ENCODE peak calls at places on chromosome 16, in eight cellular contexts. One of them, this sample, is unnamed.

GRCh38 chr16:49503242-49504022 is 129.8 kb downstream of the C16orf78 start:
- DNase-seq in IMR-90: no peak
- DNase-seq in MCF 10A: no peak
- DNase-seq in nephron progenitor cell: no peak
- DNase-seq in AG04449: no peak
- DNase-seq in mesothelial cell of epicardium: no peak
- DNase-seq in brain microvascular endothelial cell: no peak
- DNase-seq in astrocyte of the spinal cord: no peak
- DNase-seq in this sample: no peak

GRCh38 chr16:85656351-85657266 is 32.1 kb downstream of the GINS2 start:
- DNase-seq in IMR-90: no peak
- DNase-seq in MCF 10A: no peak
- DNase-seq in nephron progenitor cell: no peak
- DNase-seq in AG04449: no peak
- DNase-seq in mesothelial cell of epicardium: no peak
- DNase-seq in brain microvascular endothelial cell: no peak
- DNase-seq in astrocyte of the spinal cord: no peak
- DNase-seq in this sample: no peak

GRCh38 chr16:12652924-12653323 is 150.8 kb downstream of the CPPED1 start:
- DNase-seq in IMR-90: no peak
- DNase-seq in MCF 10A: no peak
- DNase-seq in nephron progenitor cell: no peak
- DNase-seq in AG04449: no peak
- DNase-seq in mesothelial cell of epicardium: no peak
- DNase-seq in brain microvascular endothelial cell: no peak
- DNase-seq in astrocyte of the spinal cord: no peak
- DNase-seq in this sample: no peak

GRCh38 chr16:80103463-80103862 is 437.3 kb upstream of the DYNLRB2 start:
- DNase-seq in IMR-90: no peak
- DNase-seq in MCF 10A: no peak
- DNase-seq in nephron progenitor cell: no peak
- DNase-seq in AG04449: no peak
- DNase-seq in mesothelial cell of epicardium: no peak
- DNase-seq in brain microvascular endothelial cell: no peak
- DNase-seq in astrocyte of the spinal cord: no peak
- DNase-seq in this sample: no peak

GRCh38 chr16:72961863-72962262 is 86.1 kb downstream of the ZFHX3 start:
- DNase-seq in IMR-90: no peak
- DNase-seq in MCF 10A: no peak
- DNase-seq in nephron progenitor cell: no peak
- DNase-seq in AG04449: no peak
- DNase-seq in mesothelial cell of epicardium: no peak
- DNase-seq in brain microvascular endothelial cell: no peak
- DNase-seq in astrocyte of the spinal cord: no peak
- DNase-seq in this sample: no peak

GRCh38 chr16:69402448-69402847 is 16.6 kb upstream of the TERF2 start:
- DNase-seq in IMR-90: no peak
- DNase-seq in MCF 10A: no peak
- DNase-seq in nephron progenitor cell: no peak
- DNase-seq in AG04449: no peak
- DNase-seq in mesothelial cell of epicardium: no peak
- DNase-seq in brain microvascular endothelial cell: no peak
- DNase-seq in astrocyte of the spinal cord: no peak
- DNase-seq in this sample: no peak

GRCh38 chr16:52578007-52578828 is 31.3 kb upstream of the TOX3 start:
- DNase-seq in IMR-90: no peak
- DNase-seq in MCF 10A: no peak
- DNase-seq in nephron progenitor cell: no peak
- DNase-seq in AG04449: no peak
- DNase-seq in mesothelial cell of epicardium: no peak
- DNase-seq in brain microvascular endothelial cell: no peak
- DNase-seq in astrocyte of the spinal cord: no peak
- DNase-seq in this sample: no peak

GRCh38 chr16:17696696-17697095 is 225.9 kb upstream of the XYLT1 start:
- DNase-seq in IMR-90: no peak
- DNase-seq in MCF 10A: no peak
- DNase-seq in nephron progenitor cell: no peak
- DNase-seq in AG04449: no peak
- DNase-seq in mesothelial cell of epicardium: no peak
- DNase-seq in brain microvascular endothelial cell: no peak
- DNase-seq in astrocyte of the spinal cord: no peak
- DNase-seq in this sample: no peak

GRCh38 chr16:85029413-85029794 is 1.8 kb downstream of the KIAA0513 start:
- DNase-seq in IMR-90: peak
- DNase-seq in MCF 10A: peak
- DNase-seq in nephron progenitor cell: no peak
- DNase-seq in AG04449: no peak
- DNase-seq in mesothelial cell of epicardium: no peak
- DNase-seq in brain microvascular endothelial cell: no peak
- DNase-seq in astrocyte of the spinal cord: peak
- DNase-seq in this sample: no peak

GRCh38 chr16:73172621-73173312 is 124.8 kb upstream of the ZFHX3 start:
- DNase-seq in IMR-90: peak
- DNase-seq in MCF 10A: peak
- DNase-seq in nephron progenitor cell: peak
- DNase-seq in AG04449: peak
- DNase-seq in mesothelial cell of epicardium: peak
- DNase-seq in brain microvascular endothelial cell: peak
- DNase-seq in astrocyte of the spinal cord: peak
- DNase-seq in this sample: no peak

GRCh38 chr16:58970775-58971174 is 236.7 kb upstream of the GOT2 start:
- DNase-seq in IMR-90: no peak
- DNase-seq in MCF 10A: peak
- DNase-seq in nephron progenitor cell: no peak
- DNase-seq in AG04449: no peak
- DNase-seq in mesothelial cell of epicardium: no peak
- DNase-seq in brain microvascular endothelial cell: no peak
- DNase-seq in astrocyte of the spinal cord: no peak
- DNase-seq in this sample: no peak

GRCh38 chr16:75464130-75464918 is at the start of gene TMEM170A:
- DNase-seq in IMR-90: peak
- DNase-seq in MCF 10A: peak
- DNase-seq in nephron progenitor cell: peak
- DNase-seq in AG04449: peak
- DNase-seq in mesothelial cell of epicardium: peak
- DNase-seq in brain microvascular endothelial cell: peak
- DNase-seq in astrocyte of the spinal cord: peak
- DNase-seq in this sample: peak

DNA sequence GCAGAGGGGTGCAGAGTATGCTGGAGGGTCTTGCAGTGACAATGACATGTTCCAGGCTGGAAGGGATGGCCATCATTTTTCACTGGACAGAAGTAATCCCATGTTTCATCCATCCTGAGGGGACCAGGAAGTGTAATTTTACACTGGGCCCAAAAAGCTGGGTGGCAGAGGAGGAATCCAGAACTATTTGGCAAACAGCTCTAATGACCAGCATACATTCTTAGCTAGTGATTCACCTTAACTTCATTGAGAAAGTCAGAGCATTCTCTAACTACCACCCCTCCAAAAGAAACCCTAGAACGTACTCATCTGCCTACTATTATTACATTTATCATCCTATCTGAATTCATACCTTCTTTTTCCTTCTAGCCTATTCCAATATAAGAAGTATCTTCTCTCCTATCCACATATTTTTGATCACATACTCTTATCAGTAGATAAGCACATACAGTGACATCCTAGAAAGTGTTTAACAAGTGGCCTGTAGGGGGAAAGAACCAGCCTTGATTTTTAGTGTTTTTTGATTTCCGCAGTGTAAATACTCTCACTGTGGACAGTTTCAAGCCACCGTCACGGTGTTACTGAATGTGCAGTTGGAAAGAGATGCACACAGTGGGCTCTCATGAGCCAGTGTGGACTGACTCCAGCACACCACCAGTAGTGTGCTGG is 118.1 kb downstream of the FTO start:
- DNase-seq in IMR-90: peak
- DNase-seq in MCF 10A: peak
- DNase-seq in nephron progenitor cell: no peak
- DNase-seq in AG04449: peak
- DNase-seq in mesothelial cell of epicardium: no peak
- DNase-seq in brain microvascular endothelial cell: peak
- DNase-seq in astrocyte of the spinal cord: peak
- DNase-seq in this sample: no peak
- TF ChIP-seq CTCF in IMR-90: no peak
- TF ChIP-seq CTCF in MCF 10A: no peak
- TF ChIP-seq CTCF in nephron progenitor cell: no peak
- TF ChIP-seq CTCF in AG04449: no peak
- TF ChIP-seq CTCF in mesothelial cell of epicardium: no peak
- TF ChIP-seq CTCF in brain microvascular endothelial cell: no peak
- TF ChIP-seq CTCF in astrocyte of the spinal cord: peak
- TF ChIP-seq CTCF in this sample: no peak

DNA sequence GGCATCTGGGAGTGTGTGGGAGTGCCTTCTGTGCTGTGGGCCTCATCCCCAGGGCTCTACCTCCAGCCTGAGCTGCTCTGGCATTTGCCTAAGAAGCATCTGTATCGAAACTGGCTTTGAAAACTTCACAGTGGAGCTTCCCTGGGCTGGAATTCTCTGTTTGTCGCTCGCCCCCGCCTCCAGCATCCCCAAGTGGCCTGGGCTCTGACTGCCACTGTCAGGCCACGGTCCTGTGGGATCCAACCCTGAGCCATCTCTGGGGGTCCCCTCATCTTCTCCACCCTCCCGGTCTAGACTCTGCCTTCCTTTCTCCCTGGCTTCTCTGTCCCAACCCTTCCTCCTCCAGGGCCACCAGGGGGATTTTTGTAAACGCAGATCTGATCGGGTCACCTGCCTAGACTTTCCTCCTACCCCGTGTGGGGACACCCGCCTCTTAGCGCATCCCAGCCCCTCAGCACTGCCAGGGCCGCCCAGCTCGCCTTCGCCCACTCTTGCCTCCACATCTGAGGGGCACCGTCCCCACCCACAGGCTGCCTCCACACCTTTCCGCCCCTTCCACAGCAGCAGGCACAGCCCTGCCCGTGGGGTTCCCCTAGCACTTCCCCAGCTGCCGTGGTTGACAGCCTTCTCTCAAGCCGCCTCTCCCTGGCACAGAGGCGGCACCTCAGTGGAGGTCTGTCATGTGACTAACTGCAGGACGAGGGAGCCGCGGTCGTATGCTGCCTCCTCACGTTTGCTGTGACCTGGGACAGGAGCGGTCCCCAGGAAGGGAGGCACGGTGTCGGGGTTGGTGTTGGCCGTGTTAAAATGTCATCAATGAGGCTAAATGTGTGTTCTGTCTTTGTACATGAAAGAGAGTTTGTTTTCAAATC is 12.0 kb downstream of the TBC1D24 start:
- DNase-seq in IMR-90: peak
- DNase-seq in MCF 10A: no peak
- DNase-seq in nephron progenitor cell: no peak
- DNase-seq in AG04449: no peak
- DNase-seq in mesothelial cell of epicardium: no peak
- DNase-seq in brain microvascular endothelial cell: no peak
- DNase-seq in astrocyte of the spinal cord: no peak
- DNase-seq in this sample: no peak
- TF ChIP-seq CTCF in IMR-90: peak
- TF ChIP-seq CTCF in MCF 10A: no peak
- TF ChIP-seq CTCF in nephron progenitor cell: no peak
- TF ChIP-seq CTCF in AG04449: peak
- TF ChIP-seq CTCF in mesothelial cell of epicardium: no peak
- TF ChIP-seq CTCF in brain microvascular endothelial cell: peak
- TF ChIP-seq CTCF in astrocyte of the spinal cord: no peak
- TF ChIP-seq CTCF in this sample: no peak

GRCh38 chr16:2966803-2967184 is 2.4 kb upstream of the PAQR4 start:
- DNase-seq in IMR-90: no peak
- DNase-seq in MCF 10A: no peak
- DNase-seq in nephron progenitor cell: no peak
- DNase-seq in AG04449: no peak
- DNase-seq in mesothelial cell of epicardium: no peak
- DNase-seq in brain microvascular endothelial cell: no peak
- DNase-seq in astrocyte of the spinal cord: no peak
- DNase-seq in this sample: no peak
- TF ChIP-seq CTCF in IMR-90: no peak
- TF ChIP-seq CTCF in MCF 10A: no peak
- TF ChIP-seq CTCF in nephron progenitor cell: no peak
- TF ChIP-seq CTCF in AG04449: no peak
- TF ChIP-seq CTCF in mesothelial cell of epicardium: no peak
- TF ChIP-seq CTCF in brain microvascular endothelial cell: no peak
- TF ChIP-seq CTCF in astrocyte of the spinal cord: no peak
- TF ChIP-seq CTCF in this sample: no peak

GRCh38 chr16:62256406-62256805 is 220.2 kb upstream of the CDH8 start:
- DNase-seq in IMR-90: no peak
- DNase-seq in MCF 10A: no peak
- DNase-seq in nephron progenitor cell: no peak
- DNase-seq in AG04449: no peak
- DNase-seq in mesothelial cell of epicardium: no peak
- DNase-seq in brain microvascular endothelial cell: no peak
- DNase-seq in astrocyte of the spinal cord: no peak
- DNase-seq in this sample: no peak
- TF ChIP-seq CTCF in IMR-90: no peak
- TF ChIP-seq CTCF in MCF 10A: no peak
- TF ChIP-seq CTCF in nephron progenitor cell: peak
- TF ChIP-seq CTCF in AG04449: no peak
- TF ChIP-seq CTCF in mesothelial cell of epicardium: peak
- TF ChIP-seq CTCF in brain microvascular endothelial cell: peak
- TF ChIP-seq CTCF in astrocyte of the spinal cord: peak
- TF ChIP-seq CTCF in this sample: no peak

DNA sequence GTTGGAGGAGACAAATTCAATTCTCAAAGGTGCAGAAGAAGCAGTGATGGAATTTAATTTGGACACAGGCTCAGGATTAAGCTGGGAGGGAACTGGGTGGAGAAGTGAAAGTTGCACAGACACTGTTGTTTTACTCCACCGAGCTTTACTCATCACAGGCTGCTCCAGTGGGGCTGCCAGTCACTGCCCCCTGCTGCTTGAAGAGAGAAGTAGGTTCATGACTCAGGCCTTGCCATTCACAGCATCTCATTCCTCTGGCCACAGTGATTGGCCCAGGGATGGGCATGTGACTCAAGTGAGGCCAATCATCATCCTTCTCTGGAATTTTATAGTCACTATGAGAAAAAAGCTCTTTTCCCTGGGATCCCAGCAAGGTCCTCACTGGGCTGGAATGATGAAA is 11.8 kb downstream of the GNAO1 start:
- DNase-seq in IMR-90: peak
- DNase-seq in MCF 10A: peak
- DNase-seq in nephron progenitor cell: peak
- DNase-seq in AG04449: no peak
- DNase-seq in mesothelial cell of epicardium: no peak
- DNase-seq in brain microvascular endothelial cell: peak
- DNase-seq in astrocyte of the spinal cord: peak
- DNase-seq in this sample: no peak
- TF ChIP-seq CTCF in IMR-90: peak
- TF ChIP-seq CTCF in MCF 10A: peak
- TF ChIP-seq CTCF in nephron progenitor cell: peak
- TF ChIP-seq CTCF in AG04449: no peak
- TF ChIP-seq CTCF in mesothelial cell of epicardium: no peak
- TF ChIP-seq CTCF in brain microvascular endothelial cell: peak
- TF ChIP-seq CTCF in astrocyte of the spinal cord: no peak
- TF ChIP-seq CTCF in this sample: no peak

GRCh38 chr16:11254913-11255736 is 879 bp downstream of the SOCS1 start:
- DNase-seq in IMR-90: peak
- DNase-seq in MCF 10A: no peak
- DNase-seq in nephron progenitor cell: peak
- DNase-seq in AG04449: no peak
- DNase-seq in mesothelial cell of epicardium: peak
- DNase-seq in brain microvascular endothelial cell: no peak
- DNase-seq in astrocyte of the spinal cord: peak
- DNase-seq in this sample: no peak
- TF ChIP-seq CTCF in IMR-90: no peak
- TF ChIP-seq CTCF in MCF 10A: no peak
- TF ChIP-seq CTCF in nephron progenitor cell: no peak
- TF ChIP-seq CTCF in AG04449: no peak
- TF ChIP-seq CTCF in mesothelial cell of epicardium: no peak
- TF ChIP-seq CTCF in brain microvascular endothelial cell: no peak
- TF ChIP-seq CTCF in astrocyte of the spinal cord: no peak
- TF ChIP-seq CTCF in this sample: no peak

This sample was measured in omental fat pad.